ENCODE peak calls at places on chromosomes 5 and 9, in eight cellular contexts. Y is GM10248; R is nephron progenitor cell; X is endothelial cell; L is NB4; I is heart left ventricle; B is CD8-positive, alpha-beta T cell; N is Calu3. F is an unnamed sample.

GRCh38 chr5:67085616-67086015 is 111.0 kb downstream of the CD180 start:
- DNase-seq in Y (no peak), R (no peak), X (no peak), L (no peak), I (no peak), B (no peak), N (no peak), F (no peak)

GRCh38 chr9:78032599-78033457 is 1.2 kb upstream of the GNAQ start:
- DNase-seq in Y (no peak), R (no peak), X (no peak), L (peak), I (no peak), B (no peak), N (no peak), F (no peak)

GRCh38 chr5:154465169-154465568 is 12.9 kb downstream of the HAND1 start:
- DNase-seq in Y (no peak), R (no peak), X (no peak), L (peak), I (no peak), B (no peak), N (peak), F (no peak)

GRCh38 chr9:99266136-99267023 is 44.3 kb downstream of the SEC61B start:
- DNase-seq in Y (peak), R (peak), X (peak), L (peak), I (peak), B (peak), N (peak), F (peak)

GRCh38 chr9:35664531-35665470 is at the start of gene ARHGEF39:
- DNase-seq in Y (peak), R (peak), X (peak), L (peak), I (peak), B (no peak), N (peak), F (peak)

GRCh38 chr9:123283455-123283854 is 15.1 kb upstream of the STRBP start:
- DNase-seq in Y (no peak), R (no peak), X (no peak), L (no peak), I (no peak), B (no peak), N (no peak), F (no peak)

GRCh38 chr9:35508069-35508468 is 18.2 kb downstream of the RUSC2 start:
- DNase-seq in Y (no peak), R (no peak), X (no peak), L (no peak), I (no peak), B (no peak), N (no peak), F (no peak)

GRCh38 chr5:172276214-172276613 is 7.3 kb downstream of the UBTD2 start:
- DNase-seq in Y (no peak), R (no peak), X (no peak), L (no peak), I (no peak), B (no peak), N (no peak), F (no peak)

GRCh38 chr5:170511550-170511949 is 7.7 kb downstream of the KCNIP1 start:
- DNase-seq in Y (no peak), R (no peak), X (no peak), L (no peak), I (no peak), B (no peak), N (no peak), F (no peak)

GRCh38 chr9:79757074-79757473 is 185.3 kb downstream of the TLE4 start:
- DNase-seq in Y (no peak), R (no peak), X (no peak), L (no peak), I (no peak), B (no peak), N (no peak), F (no peak)

GRCh38 chr9:99350461-99350860 is 128.4 kb downstream of the SEC61B start:
- DNase-seq in Y (no peak), R (no peak), X (no peak), L (no peak), I (no peak), B (no peak), N (no peak), F (no peak)

GRCh38 chr9:115034801-115035200 is 83.2 kb downstream of the TNC start:
- DNase-seq in Y (no peak), R (no peak), X (no peak), L (no peak), I (no peak), B (no peak), N (no peak), F (no peak)

GRCh38 chr9:130106860-130107848 is 53.4 kb downstream of the GPR107 start:
- DNase-seq in Y (peak), R (peak), X (peak), L (peak), I (peak), B (peak), N (peak), F (peak)

GRCh38 chr9:14400658-14400995 is 86.7 kb upstream of the NFIB start:
- DNase-seq in Y (no peak), R (no peak), X (peak), L (peak), I (peak), B (no peak), N (peak), F (no peak)

GRCh38 chr9:2299156-2299842 is 284.2 kb downstream of the SMARCA2 start:
- DNase-seq in Y (no peak), R (no peak), X (no peak), L (no peak), I (no peak), B (no peak), N (peak), F (no peak)

GRCh38 chr9:129451089-129451656 is 169.7 kb downstream of the C9orf50 start:
- DNase-seq in Y (no peak), R (no peak), X (no peak), L (no peak), I (peak), B (no peak), N (no peak), F (no peak)

GRCh38 chr9:69932901-69933300 is 110.7 kb upstream of the MAMDC2 start:
- DNase-seq in Y (no peak), R (peak), X (no peak), L (peak), I (no peak), B (no peak), N (peak), F (peak)
- TF ChIP-seq CTCF in Y (no peak), R (peak), X (no peak), L (no peak), I (no peak), B (no peak), N (no peak), F (peak)

DNA sequence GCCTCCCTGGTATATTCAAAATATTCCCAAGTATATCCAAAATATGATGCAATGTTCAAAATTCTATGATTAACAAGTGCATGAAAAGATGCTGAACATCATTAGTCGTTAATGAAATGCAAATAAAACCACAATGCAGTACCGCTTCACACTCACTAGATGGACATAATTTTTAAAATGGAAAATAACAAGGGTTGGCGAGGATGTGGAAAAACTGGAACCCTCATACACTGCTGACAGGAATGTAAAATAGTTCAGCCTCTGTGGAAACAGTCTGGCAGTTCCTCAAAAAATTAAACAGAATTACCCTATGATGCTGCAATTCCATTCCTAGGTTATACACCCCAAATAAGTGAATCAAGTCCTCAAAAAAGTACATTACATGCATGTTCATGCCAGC is 36.1 kb upstream of the MYOT start:
- DNase-seq in Y (no peak), R (no peak), X (no peak), L (no peak), I (no peak), B (no peak), N (no peak), F (no peak)
- TF ChIP-seq CTCF in Y (no peak), R (no peak), X (peak), L (no peak), I (no peak), B (no peak), N (peak), F (peak)

DNA sequence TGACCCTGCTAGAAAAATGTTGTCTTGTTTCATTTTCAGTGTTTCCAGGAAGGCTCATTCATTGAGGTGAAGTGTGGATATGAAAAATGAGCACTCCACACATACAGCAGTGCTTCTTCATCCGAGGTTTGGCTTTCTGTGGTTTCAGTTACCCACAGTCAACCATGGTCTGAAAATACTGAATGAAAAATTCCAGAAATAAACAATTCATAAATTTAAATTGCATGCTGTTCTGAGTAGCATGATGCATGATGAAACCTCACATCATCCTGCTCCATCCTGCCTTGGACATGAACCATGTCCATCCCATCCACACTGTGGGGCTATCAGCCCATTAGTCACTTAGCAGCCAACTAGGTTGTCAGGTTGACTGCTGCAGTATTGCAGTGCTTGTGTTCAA is 10.4 kb upstream of the SLC45A2 start:
- DNase-seq in Y (no peak), R (no peak), X (no peak), L (no peak), I (no peak), B (no peak), N (no peak), F (no peak)
- TF ChIP-seq CTCF in Y (no peak), R (no peak), X (no peak), L (no peak), I (no peak), B (no peak), N (no peak), F (no peak)

GRCh38 chr9:347667-348292 is 133.1 kb downstream of the DOCK8 start:
- DNase-seq in Y (no peak), R (no peak), X (no peak), L (peak), I (no peak), B (no peak), N (no peak), F (no peak)
- TF ChIP-seq CTCF in Y (peak), R (peak), X (peak), L (peak), I (peak), B (no peak), N (peak), F (peak)

GRCh38 chr9:93151097-93151784 is 17.2 kb upstream of the NINJ1 start:
- DNase-seq in Y (no peak), R (no peak), X (no peak), L (no peak), I (no peak), B (no peak), N (no peak), F (no peak)

GRCh38 chr9:93155716-93156474 is 21.8 kb upstream of the NINJ1 start:
- DNase-seq in Y (no peak), R (no peak), X (no peak), L (no peak), I (no peak), B (no peak), N (no peak), F (no peak)

GRCh38 chr9:93156475-93157008 is 22.5 kb upstream of the NINJ1 start:
- DNase-seq in Y (peak), R (no peak), X (no peak), L (no peak), I (no peak), B (no peak), N (no peak), F (no peak)

GRCh38 chr9:93149361-93149760 is 15.3 kb upstream of the NINJ1 start:
- DNase-seq in Y (no peak), R (no peak), X (no peak), L (no peak), I (no peak), B (no peak), N (no peak), F (no peak)

DNA sequence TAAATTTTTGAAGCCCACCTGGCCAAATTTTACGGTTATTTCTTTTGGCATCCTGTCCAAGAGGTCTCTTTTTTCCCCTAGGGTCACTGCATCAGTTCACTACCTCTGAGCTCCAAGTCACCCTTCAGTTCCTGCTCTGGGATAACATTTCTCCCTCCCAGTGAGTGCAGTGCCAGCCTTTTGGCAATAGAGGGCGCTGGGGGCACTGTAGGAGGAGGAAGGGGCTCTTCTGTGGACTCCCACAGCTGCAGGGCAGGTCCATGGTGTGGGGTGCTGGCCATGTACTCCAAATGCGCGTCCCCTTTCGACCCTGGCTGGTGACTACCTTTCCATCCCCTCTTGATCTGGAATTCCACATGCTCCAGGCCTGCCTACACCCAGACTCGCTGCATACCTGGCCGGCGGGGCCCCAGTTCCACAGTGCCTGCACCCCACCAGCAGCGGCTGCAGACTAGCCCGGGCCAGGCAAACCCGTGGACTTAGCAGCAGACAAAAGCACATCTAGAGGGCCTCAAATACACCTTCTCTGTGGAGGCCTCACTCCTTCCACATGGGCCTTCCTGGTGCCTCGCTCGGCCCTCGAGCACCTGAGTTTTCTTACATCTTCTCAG is 20.3 kb upstream of the NINJ1 start:
- DNase-seq in Y (peak), R (peak), X (peak), L (peak), I (no peak), B (no peak), N (peak), F (peak)
- TF ChIP-seq CTCF in Y (peak), R (peak), X (peak), L (peak), I (peak), B (peak), N (peak), F (peak)

GRCh38 chr9:22452415-22453010 is 5.9 kb downstream of the DMRTA1 start:
- DNase-seq in Y (no peak), R (peak), X (peak), L (no peak), I (no peak), B (no peak), N (peak), F (peak)

GRCh38 chr9:22446950-22447606 is 454 bp downstream of the DMRTA1 start:
- DNase-seq in Y (peak), R (peak), X (peak), L (no peak), I (peak), B (no peak), N (peak), F (peak)

GRCh38 chr9:22446589-22446949 is at the start of gene DMRTA1:
- DNase-seq in Y (peak), R (peak), X (peak), L (no peak), I (peak), B (no peak), N (peak), F (peak)

GRCh38 chr9:22447607-22448305 is 1.1 kb downstream of the DMRTA1 start:
- DNase-seq in Y (no peak), R (no peak), X (no peak), L (no peak), I (no peak), B (no peak), N (peak), F (no peak)
- TF ChIP-seq CTCF in Y (no peak), R (no peak), X (no peak), L (no peak), I (no peak), B (no peak), N (no peak), F (peak)

GRCh38 chr5:83357621-83358231 is 113.8 kb upstream of the VCAN start:
- DNase-seq in Y (peak), R (no peak), X (no peak), L (no peak), I (no peak), B (no peak), N (no peak), F (no peak)
- TF ChIP-seq CTCF in Y (no peak), R (no peak), X (no peak), L (no peak), I (no peak), B (no peak), N (no peak), F (no peak)